ENCODE peak calls at places on chromosomes 1 and 21, in nine cellular contexts. K is HuH-7, E is T-helper 17 cell, B is SK-N-SH, U is ureter, G is H4, L is iris pigment epithelial cell, O is endothelial cell, N is NCI-H1694. X is an unnamed sample.

GRCh38 chr1:180973360-180973759 is 49.3 kb downstream of the STX6 start:
- DNase-seq in E (no peak), U (no peak), O (no peak), B (no peak), L (no peak), K (no peak), N (peak), G (no peak), X (no peak)

GRCh38 chr1:98940069-98940468 is 64.6 kb downstream of the PLPPR5 start:
- DNase-seq in O (no peak), B (no peak), U (no peak), G (no peak), N (no peak), K (no peak), E (no peak), L (no peak), X (no peak)

GRCh38 chr1:159250817-159251216 is 46.1 kb downstream of the ACKR1 start:
- DNase-seq in K (no peak), G (no peak), O (peak), L (no peak), N (no peak), U (no peak), E (no peak), B (no peak), X (no peak)

GRCh38 chr1:107683198-107683657 is 281.8 kb downstream of the VAV3 start:
- DNase-seq in U (no peak), N (no peak), K (peak), B (no peak), G (peak), E (no peak), O (no peak), L (no peak), X (no peak)

GRCh38 chr1:227764019-227764391 is 28.8 kb downstream of the SNAP47 start:
- DNase-seq in G (peak), U (no peak), B (no peak), E (no peak), O (no peak), L (no peak), N (no peak), K (no peak), X (no peak)

GRCh38 chr1:202623075-202623474 is 87.2 kb downstream of the SYT2 start:
- DNase-seq in O (no peak), E (no peak), N (no peak), U (no peak), L (peak), B (no peak), G (peak), K (no peak), X (no peak)

GRCh38 chr21:41768371-41769042 is 1.7 kb upstream of the RIPK4 start:
- DNase-seq in O (peak), B (peak), K (peak), U (no peak), E (no peak), L (peak), N (no peak), G (peak), X (no peak)

GRCh38 chr21:43278359-43278758 is 109.6 kb downstream of the CRYAA start:
- DNase-seq in N (no peak), K (no peak), E (no peak), O (no peak), G (no peak), L (no peak), U (no peak), B (no peak), X (no peak)

GRCh38 chr21:42417533-42417932 is 13.8 kb downstream of the UBASH3A start:
- DNase-seq in B (no peak), O (no peak), E (no peak), U (no peak), L (no peak), G (no peak), K (no peak), N (no peak), X (no peak)

GRCh38 chr1:157199421-157199755 is 61.2 kb upstream of the ETV3 start:
- DNase-seq in O (no peak), G (no peak), L (peak), N (no peak), E (no peak), K (no peak), B (no peak), U (no peak), X (no peak)

GRCh38 chr1:224539971-224540370 is 76.1 kb upstream of the CNIH3 start:
- DNase-seq in O (no peak), K (no peak), U (no peak), L (peak), B (no peak), N (no peak), G (no peak), E (no peak), X (no peak)

GRCh38 chr1:7121622-7121988 is 336.4 kb downstream of the CAMTA1 start:
- DNase-seq in E (no peak), N (no peak), K (no peak), L (no peak), U (peak), O (no peak), B (no peak), G (no peak), X (no peak)

GRCh38 chr1:177983087-177983823 is 13.4 kb upstream of the SEC16B start:
- DNase-seq in L (no peak), E (no peak), O (no peak), G (no peak), B (no peak), K (no peak), N (peak), U (no peak), X (no peak)

GRCh38 chr1:94094466-94095111 is 26.4 kb downstream of the ABCA4 start:
- DNase-seq in E (no peak), B (no peak), U (peak), O (no peak), L (peak), K (no peak), G (peak), N (no peak), X (no peak)

GRCh38 chr1:222168621-222169020 is 379.3 kb downstream of the HHIPL2 start:
- DNase-seq in E (no peak), O (no peak), G (no peak), K (no peak), L (no peak), N (no peak), U (no peak), B (no peak), X (no peak)

GRCh38 chr1:159881930-159882839 is 17.8 kb downstream of the CFAP45 start:
- DNase-seq in U (peak), O (peak), E (no peak), N (no peak), K (no peak), B (peak), L (peak), G (peak), X (no peak)

GRCh38 chr1:158087320-158087927 is 93.3 kb upstream of the CD1D start:
- DNase-seq in U (no peak), N (peak), L (peak), G (peak), K (peak), B (peak), E (no peak), O (peak), X (peak)

GRCh38 chr21:23968008-23968407 is 1639.3 kb downstream of the MRPL39 start:
- DNase-seq in B (no peak), U (no peak), N (no peak), E (no peak), G (no peak), L (no peak), O (no peak), K (no peak), X (no peak)

GRCh38 chr1:76640092-76640491 is 227.2 kb upstream of the ST6GALNAC5 start:
- DNase-seq in K (no peak), E (no peak), U (no peak), L (peak), N (no peak), G (peak), O (no peak), B (no peak), X (no peak)

GRCh38 chr1:78003882-78004718 is 639 bp upstream of the DNAJB4 start:
- DNase-seq in G (peak), B (peak), U (no peak), N (no peak), O (peak), K (peak), E (no peak), L (peak), X (peak)

GRCh38 chr1:113542221-113542701 is 151.9 kb downstream of the MAGI3 start:
- DNase-seq in U (no peak), N (no peak), B (no peak), L (peak), O (no peak), E (no peak), K (no peak), G (peak), X (no peak)

GRCh38 chr1:245441699-245442098 is 286.9 kb downstream of the KIF26B start:
- DNase-seq in K (no peak), E (no peak), U (no peak), N (peak), L (peak), B (peak), O (no peak), G (no peak), X (no peak)

GRCh38 chr1:160251687-160252526 is 10.4 kb downstream of the DCAF8 start:
- DNase-seq in E (peak), N (peak), B (peak), O (peak), G (peak), U (peak), K (peak), L (peak), X (peak)

GRCh38 chr1:152442291-152442690 is 28.2 kb upstream of the CRNN start:
- DNase-seq in N (no peak), U (no peak), O (no peak), E (no peak), B (no peak), G (peak), L (no peak), K (no peak), X (no peak)

GRCh38 chr1:55951291-55951690 is 628.1 kb downstream of the PLPP3 start:
- DNase-seq in E (no peak), K (no peak), G (no peak), O (no peak), U (no peak), B (no peak), L (no peak), N (no peak), X (no peak)

GRCh38 chr1:20158358-20159070 is 19.4 kb downstream of the PLA2G2F start:
- DNase-seq in K (no peak), O (no peak), E (no peak), U (no peak), N (no peak), B (no peak), L (no peak), G (no peak), X (no peak)

GRCh38 chr1:87763498-87763897 is 434.8 kb downstream of the LMO4 start:
- DNase-seq in U (no peak), G (no peak), K (no peak), E (no peak), B (no peak), O (no peak), N (no peak), L (no peak), X (no peak)

GRCh38 chr21:43362928-43363314 is 64.0 kb downstream of the SIK1 start:
- DNase-seq in O (no peak), L (no peak), B (no peak), E (no peak), U (no peak), G (no peak), N (no peak), K (no peak), X (no peak)

GRCh38 chr1:241531195-241532172 is 694 bp upstream of the KMO start:
- DNase-seq in O (no peak), E (no peak), B (peak), G (peak), U (no peak), N (peak), L (peak), K (peak), X (no peak)

GRCh38 chr1:154417338-154417608 is 12.1 kb downstream of the IL6R start:
- DNase-seq in B (no peak), U (no peak), G (no peak), O (no peak), N (no peak), L (no peak), K (no peak), E (no peak), X (no peak)

GRCh38 chr1:48677306-48678287 is 99.1 kb downstream of the BEND5 start:
- DNase-seq in E (no peak), N (peak), O (peak), K (peak), L (peak), U (peak), G (peak), B (peak), X (peak)

GRCh38 chr1:60972841-60973364 is 109.5 kb upstream of the NFIA start:
- DNase-seq in K (no peak), L (peak), U (no peak), E (no peak), N (no peak), B (no peak), O (no peak), G (peak), X (no peak)

GRCh38 chr1:42195841-42196240 is 31.3 kb upstream of the GUCA2A start:
- DNase-seq in O (no peak), K (no peak), N (no peak), L (no peak), U (no peak), E (no peak), G (no peak), B (no peak), X (no peak)

X was measured in memory B cell.